ENCODE peak calls at places on chromosome 5, in ten cellular contexts. H, R, G, F, Z, A, Q, C, W and E are unnamed samples.

GRCh38 chr5:120848883-120849282 is 384.8 kb downstream of the PRR16 start:
- DNase-seq in Q (no peak), A (no peak), H (no peak), R (no peak), F (no peak), Z (no peak), G (no peak), W (no peak), C (no peak), E (no peak)

GRCh38 chr5:14720236-14720923 is 55.9 kb downstream of the OTULIN start:
- DNase-seq in H (no peak), G (no peak), C (no peak), A (no peak), Q (no peak), W (no peak), F (no peak), R (peak), Z (peak), E (no peak)

GRCh38 chr5:60630836-60631235 is 69.1 kb downstream of the DEPDC1B start:
- DNase-seq in C (no peak), Q (no peak), F (no peak), Z (no peak), R (no peak), W (no peak), H (no peak), G (no peak), A (no peak), E (no peak)

GRCh38 chr5:125481506-125482455 is 735.3 kb upstream of the ZNF608 start:
- DNase-seq in Q (no peak), C (no peak), W (no peak), G (no peak), H (no peak), R (no peak), Z (no peak), A (no peak), F (no peak), E (no peak)

GRCh38 chr5:127885176-127885575 is 182.0 kb downstream of the CCDC192 start:
- DNase-seq in H (no peak), R (no peak), W (no peak), Z (no peak), F (no peak), G (no peak), C (no peak), Q (no peak), A (no peak), E (no peak)

GRCh38 chr5:61919920-61920319 is 386.1 kb upstream of the KIF2A start:
- DNase-seq in Z (no peak), H (peak), G (no peak), F (no peak), W (no peak), C (no peak), R (no peak), A (no peak), Q (no peak), E (no peak)

GRCh38 chr5:158286827-158287226 is 427.9 kb upstream of the CLINT1 start:
- DNase-seq in G (no peak), F (no peak), Q (no peak), C (no peak), W (no peak), R (no peak), H (no peak), Z (no peak), A (no peak), E (no peak)

GRCh38 chr5:3033033-3033755 is 281.7 kb upstream of the IRX2 start:
- DNase-seq in W (no peak), H (no peak), F (no peak), G (no peak), C (no peak), A (no peak), Q (no peak), Z (no peak), R (no peak), E (no peak)

GRCh38 chr5:134510970-134511795 is 14.3 kb upstream of the JADE2 start:
- DNase-seq in R (peak), C (no peak), A (no peak), G (peak), Q (no peak), H (peak), Z (peak), W (no peak), F (no peak), E (no peak)

GRCh38 chr5:96565843-96566242 is 96.3 kb upstream of the CAST start:
- DNase-seq in H (no peak), Z (peak), A (no peak), F (peak), C (no peak), W (no peak), R (peak), Q (no peak), G (no peak), E (no peak)

GRCh38 chr5:10594591-10595210 is 30.8 kb downstream of the ANKRD33B start:
- DNase-seq in R (no peak), F (no peak), W (no peak), Z (peak), A (no peak), G (no peak), C (no peak), Q (no peak), H (no peak), E (no peak)

GRCh38 chr5:88188458-88189132 is 80.0 kb downstream of the TMEM161B start:
- DNase-seq in C (no peak), G (no peak), H (no peak), Q (no peak), F (no peak), Z (peak), R (peak), A (no peak), W (no peak), E (no peak)

GRCh38 chr5:104126980-104127379 is 564.4 kb upstream of the NUDT12 start:
- DNase-seq in F (no peak), R (no peak), A (no peak), Q (no peak), W (no peak), G (no peak), Z (no peak), C (no peak), H (no peak), E (no peak)

GRCh38 chr5:111211341-111211740 is 12.8 kb upstream of the CAMK4 start:
- DNase-seq in W (no peak), F (no peak), Z (no peak), Q (no peak), G (no peak), R (no peak), C (no peak), H (no peak), A (no peak), E (no peak)
- TF ChIP-seq CTCF in W (no peak), F (no peak), Z (no peak), Q (no peak), G (no peak), R (no peak), C (no peak), H (no peak), A (no peak), E (no peak)

GRCh38 chr5:105877592-105877991 is 1793.1 kb downstream of the EFNA5 start:
- DNase-seq in G (no peak), C (no peak), W (no peak), Q (no peak), R (no peak), Z (no peak), F (no peak), H (no peak), A (no peak), E (no peak)
- TF ChIP-seq CTCF in G (no peak), C (no peak), W (no peak), Q (no peak), R (no peak), Z (peak), F (no peak), H (peak), A (no peak), E (no peak)

GRCh38 chr5:160390787-160391696 is 8.8 kb downstream of the FAM200C start:
- DNase-seq in F (no peak), W (no peak), H (no peak), C (no peak), R (peak), G (no peak), Z (peak), Q (no peak), A (no peak), E (no peak)
- TF ChIP-seq CTCF in F (peak), W (peak), H (peak), C (no peak), R (peak), G (peak), Z (peak), Q (peak), A (peak), E (no peak)

DNA sequence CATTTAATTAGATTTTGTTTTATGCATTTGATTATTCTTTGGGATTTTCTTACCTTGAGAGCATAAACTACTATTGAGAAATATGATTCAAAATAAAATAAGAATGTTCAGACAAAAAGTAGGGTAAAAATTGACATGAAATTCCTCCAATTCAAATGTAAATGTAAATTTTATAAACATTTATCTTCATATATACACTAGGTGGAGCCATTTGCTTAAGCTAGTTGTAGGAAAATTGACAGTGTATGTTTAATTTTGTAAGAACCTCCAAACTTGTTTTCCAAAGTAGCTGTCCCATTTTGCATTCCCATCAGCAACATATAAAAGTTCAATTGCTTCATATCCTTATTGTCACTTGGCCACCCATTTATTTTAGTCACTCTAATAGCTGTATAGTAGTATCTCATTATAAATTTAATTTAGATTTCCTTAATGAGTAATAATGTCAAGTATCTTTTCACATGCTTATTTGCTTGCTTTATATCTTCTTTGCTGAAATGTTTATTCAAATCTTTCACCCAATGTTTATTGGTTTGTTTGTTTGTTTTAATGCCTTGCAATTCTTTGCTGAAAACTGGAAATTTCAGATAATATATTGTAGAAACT is 37.6 kb upstream of the SLCO6A1 start:
- DNase-seq in F (peak), R (peak), A (no peak), W (no peak), C (no peak), H (no peak), Z (peak), G (no peak), Q (no peak), E (no peak)
- TF ChIP-seq CTCF in F (peak), R (peak), A (peak), W (peak), C (no peak), H (peak), Z (peak), G (no peak), Q (no peak), E (no peak)

GRCh38 chr5:43146958-43147357 is 26.2 kb downstream of the ZNF131 start:
- DNase-seq in G (no peak), H (no peak), F (no peak), Q (no peak), R (no peak), Z (no peak), W (no peak), A (no peak), C (no peak), E (no peak)
- TF ChIP-seq CTCF in G (no peak), H (no peak), F (no peak), Q (no peak), R (no peak), Z (no peak), W (no peak), A (no peak), C (no peak), E (no peak)

DNA sequence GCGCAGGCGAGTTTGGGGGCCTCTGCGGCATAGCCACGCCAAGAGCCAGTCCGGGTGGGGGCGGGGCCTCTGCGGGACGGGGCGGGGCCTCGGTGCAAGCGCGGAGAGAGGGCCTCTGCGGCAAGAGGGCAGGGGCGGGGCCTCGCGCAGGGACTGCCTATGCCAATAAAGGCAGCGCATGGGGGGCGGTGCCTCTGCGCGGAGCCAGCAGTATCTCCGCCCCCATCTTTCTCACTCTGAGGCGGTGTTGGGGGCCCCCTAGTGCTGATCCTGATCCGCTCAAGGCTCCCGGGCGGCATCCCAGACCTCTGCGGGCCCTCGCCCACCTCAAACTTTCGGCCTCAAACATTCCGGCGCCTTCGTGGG is 9.2 kb upstream of the GPRIN1 start:
- DNase-seq in C (peak), H (peak), G (peak), A (peak), F (peak), W (peak), Q (no peak), R (peak), Z (peak), E (peak)
- TF ChIP-seq CTCF in C (no peak), H (peak), G (no peak), A (peak), F (peak), W (peak), Q (no peak), R (peak), Z (peak), E (no peak)

DNA sequence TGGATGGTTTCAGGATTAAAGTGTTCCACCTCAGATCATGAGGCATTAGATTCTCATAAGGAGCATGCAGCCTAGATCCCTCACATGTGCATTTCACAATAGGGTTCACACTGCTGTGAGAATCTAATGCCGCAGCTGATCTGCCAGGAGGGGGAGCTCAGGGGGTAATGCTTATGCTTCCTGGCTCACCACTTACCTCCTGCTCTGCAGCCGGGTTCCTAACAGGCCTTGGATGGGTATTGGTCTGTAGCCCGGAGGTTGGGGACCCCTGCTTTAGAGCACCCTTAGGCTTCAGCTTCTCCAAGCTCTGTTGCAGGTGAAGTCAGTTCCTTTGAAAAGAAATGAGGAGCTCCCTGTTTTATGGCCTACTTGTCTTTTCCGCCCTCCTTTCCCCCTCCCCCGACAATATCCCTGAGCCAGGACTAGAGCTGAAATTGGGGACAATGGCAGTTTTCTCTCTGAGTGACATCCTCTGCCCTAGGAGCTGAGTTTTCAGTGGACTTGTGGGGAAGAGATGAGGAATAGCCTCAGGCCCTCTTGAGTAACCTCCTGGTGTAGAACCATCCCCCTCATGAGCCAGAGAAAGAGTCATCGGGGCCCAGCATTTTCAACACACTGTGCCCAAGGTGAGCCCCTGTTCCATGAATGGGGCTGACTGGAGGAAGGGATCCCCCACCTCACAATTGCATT is 16.2 kb upstream of the MAT2B start:
- DNase-seq in W (no peak), F (no peak), G (no peak), Q (no peak), R (peak), A (no peak), H (no peak), Z (peak), C (no peak), E (no peak)
- TF ChIP-seq CTCF in W (no peak), F (peak), G (no peak), Q (no peak), R (no peak), A (no peak), H (peak), Z (peak), C (no peak), E (no peak)

GRCh38 chr5:4081466-4081865 is 485.8 kb downstream of the IRX1 start:
- DNase-seq in A (no peak), C (no peak), Q (no peak), H (no peak), R (no peak), Z (no peak), F (no peak), W (no peak), G (no peak), E (no peak)
- TF ChIP-seq CTCF in A (no peak), C (no peak), Q (no peak), H (no peak), R (no peak), Z (no peak), F (no peak), W (no peak), G (no peak), E (no peak)

GRCh38 chr5:136891175-136891574 is 525.8 kb upstream of the TRPC7 start:
- DNase-seq in Q (no peak), H (no peak), Z (no peak), C (no peak), W (no peak), G (no peak), F (no peak), R (no peak), A (no peak), E (no peak)
- TF ChIP-seq CTCF in Q (no peak), H (no peak), Z (peak), C (no peak), W (no peak), G (no peak), F (peak), R (peak), A (no peak), E (no peak)

GRCh38 chr5:169300468-169301385 is at the start of gene SLIT3:
- DNase-seq in Z (peak), H (peak), G (peak), C (peak), W (peak), R (peak), Q (no peak), F (peak), A (peak), E (no peak)

GRCh38 chr5:169299146-169299545 is 1.8 kb downstream of the SLIT3 start:
- DNase-seq in C (no peak), W (no peak), Q (no peak), H (no peak), G (no peak), F (no peak), A (no peak), R (no peak), Z (no peak), E (no peak)

GRCh38 chr5:169301386-169301930 is 519 bp upstream of the SLIT3 start:
- DNase-seq in F (no peak), W (no peak), Z (no peak), G (no peak), A (no peak), Q (no peak), R (peak), C (no peak), H (no peak), E (no peak)

GRCh38 chr5:169298193-169298592 is 2.7 kb downstream of the SLIT3 start:
- DNase-seq in Z (no peak), A (no peak), C (no peak), Q (no peak), W (no peak), R (no peak), G (no peak), H (no peak), F (no peak), E (no peak)

DNA sequence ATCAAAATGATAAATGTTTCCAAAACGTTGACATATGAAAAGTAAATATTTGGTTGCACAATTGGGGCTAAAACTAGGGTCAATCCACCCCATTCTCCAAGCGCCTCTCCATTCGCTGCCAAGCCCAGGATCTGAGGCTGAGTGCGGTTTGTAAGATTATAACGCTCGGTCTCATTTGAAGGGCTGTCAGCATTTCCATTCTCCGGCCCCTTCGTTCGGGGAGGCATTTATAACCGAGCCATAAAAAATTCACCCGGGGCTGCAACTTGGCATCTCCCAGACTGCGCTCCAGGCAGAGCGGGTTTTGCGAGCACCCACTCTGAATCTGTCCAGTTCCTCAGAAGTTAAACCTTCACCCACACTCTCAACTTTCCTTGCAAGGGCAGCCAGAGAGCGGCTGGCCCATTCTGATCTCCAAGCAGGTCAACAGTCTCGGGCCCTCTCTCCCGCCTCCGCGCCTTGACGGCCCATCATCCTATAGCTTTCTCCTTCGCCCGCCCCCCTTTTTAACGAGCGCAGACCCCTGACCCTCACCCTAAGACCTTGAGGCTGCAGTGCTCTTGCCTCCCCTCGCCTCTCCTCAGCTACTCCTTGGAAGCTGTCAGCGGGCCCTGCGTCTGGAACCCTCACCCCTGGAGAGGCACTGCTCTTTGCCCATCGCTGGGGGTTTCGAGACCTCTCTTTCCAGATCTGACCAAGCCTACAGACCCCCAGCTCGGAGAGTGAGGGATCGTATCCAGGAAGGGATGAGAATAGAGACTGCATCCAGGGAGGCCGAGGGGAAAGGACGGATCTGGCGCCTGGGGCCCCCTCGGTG is 1.1 kb downstream of the SLIT3 start:
- DNase-seq in C (no peak), W (peak), Q (no peak), H (no peak), R (peak), G (no peak), Z (peak), A (no peak), F (no peak), E (no peak)
- TF ChIP-seq CTCF in C (no peak), W (no peak), Q (no peak), H (no peak), R (no peak), G (no peak), Z (no peak), A (no peak), F (no peak), E (no peak)